ENCODE peak calls at places on chromosome 2, in five cellular contexts. T, V, D, G and O are unnamed samples.

GRCh38 chr2:232937278-232937906 is 67.3 kb downstream of the SNORC start:
- DNase-seq in T (no peak), V (no peak), D (peak), G (no peak), O (no peak)

GRCh38 chr2:121150126-121150525 is 134.9 kb downstream of the TFCP2L1 start:
- DNase-seq in T (no peak), V (no peak), D (no peak), G (no peak), O (no peak)

GRCh38 chr2:85840091-85840490 is 48.7 kb downstream of the ST3GAL5 start:
- DNase-seq in T (no peak), V (no peak), D (no peak), G (no peak), O (no peak)

GRCh38 chr2:203122317-203122998 is 107.8 kb downstream of the NBEAL1 start:
- DNase-seq in T (no peak), V (no peak), D (peak), G (no peak), O (no peak)

GRCh38 chr2:216905649-216906048 is 45.8 kb upstream of the TNP1 start:
- DNase-seq in T (peak), V (no peak), D (no peak), G (no peak), O (no peak)

GRCh38 chr2:107418713-107419112 is 408.0 kb upstream of the RGPD4 start:
- DNase-seq in T (no peak), V (no peak), D (no peak), G (no peak), O (no peak)

GRCh38 chr2:44945676-44946427 is 4.3 kb downstream of the SIX3 start:
- DNase-seq in T (no peak), V (no peak), D (no peak), G (no peak), O (no peak)

GRCh38 chr2:219250044-219250781 is 2.8 kb upstream of the TUBA4B start:
- DNase-seq in T (no peak), V (no peak), D (no peak), G (no peak), O (no peak)

GRCh38 chr2:190663348-190663747 is 14.5 kb downstream of the NAB1 start:
- DNase-seq in T (no peak), V (no peak), D (no peak), G (no peak), O (no peak)

GRCh38 chr2:226874749-226875148 is 38.9 kb downstream of the RHBDD1 start:
- DNase-seq in T (no peak), V (no peak), D (no peak), G (no peak), O (no peak)

GRCh38 chr2:145591109-145591809 is 1071.3 kb upstream of the ZEB2 start:
- DNase-seq in T (no peak), V (no peak), D (no peak), G (no peak), O (no peak)

GRCh38 chr2:10521356-10521755 is 73.2 kb upstream of the ODC1 start:
- DNase-seq in T (no peak), V (no peak), D (no peak), G (no peak), O (no peak)

GRCh38 chr2:152583512-152584188 is 133.6 kb downstream of the PRPF40A start:
- DNase-seq in T (no peak), V (no peak), D (no peak), G (no peak), O (no peak)

GRCh38 chr2:204321027-204321800 is 224.1 kb upstream of the PARD3B start:
- DNase-seq in T (no peak), V (no peak), D (no peak), G (no peak), O (no peak)

GRCh38 chr2:184425083-184425482 is 173.2 kb upstream of the ZNF804A start:
- DNase-seq in T (no peak), V (no peak), D (no peak), G (no peak), O (no peak)

GRCh38 chr2:236691799-236692167 is 122.2 kb downstream of the ACKR3 start:
- DNase-seq in T (no peak), V (no peak), D (no peak), G (no peak), O (no peak)

GRCh38 chr2:209425082-209426071 is 1.5 kb downstream of the MAP2 start:
- DNase-seq in T (peak), V (no peak), D (peak), G (no peak), O (peak)

GRCh38 chr2:96977631-96978195 is 8.7 kb downstream of the FAM178B start:
- DNase-seq in T (no peak), V (no peak), D (no peak), G (no peak), O (no peak)

GRCh38 chr2:39660612-39661196 is 5.0 kb upstream of the TMEM178A start:
- DNase-seq in T (no peak), V (no peak), D (no peak), G (no peak), O (no peak)

GRCh38 chr2:47155091-47155876 is at the start of gene STPG4:
- DNase-seq in T (no peak), V (no peak), D (no peak), G (no peak), O (no peak)

GRCh38 chr2:55025082-55025481 is 25.2 kb downstream of the RTN4 start:
- DNase-seq in T (no peak), V (no peak), D (no peak), G (no peak), O (no peak)

GRCh38 chr2:29281585-29281984 is 166.4 kb downstream of the CLIP4 start:
- DNase-seq in T (peak), V (no peak), D (no peak), G (no peak), O (peak)

GRCh38 chr2:75960134-75961009 is 249.7 kb upstream of the GCFC2 start:
- DNase-seq in T (no peak), V (no peak), D (no peak), G (no peak), O (no peak)

DNA sequence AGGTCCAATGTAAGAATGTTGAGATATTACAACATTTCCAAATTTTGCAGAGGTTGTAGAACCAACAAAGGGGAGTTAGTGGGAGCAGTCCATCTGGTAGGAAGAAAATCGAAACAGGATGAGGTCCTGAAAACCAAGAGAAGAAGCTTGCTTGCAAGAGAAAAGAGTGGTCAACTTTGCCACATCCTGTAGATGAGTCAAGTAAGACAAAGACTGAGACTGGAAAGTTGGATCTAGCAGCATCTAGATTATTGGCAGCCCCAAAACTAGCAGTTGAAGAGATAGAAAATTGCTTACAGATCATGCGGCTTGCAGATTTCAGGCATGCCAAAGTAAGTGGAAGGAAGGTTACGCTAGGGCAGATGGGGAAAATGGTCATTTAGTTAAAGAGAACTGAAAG is 378.9 kb downstream of the GRB14 start:
- DNase-seq in T (no peak), V (no peak), D (no peak), G (no peak), O (no peak)
- TF ChIP-seq SUZ12 in T (no peak), V (no peak), D (no peak), G (no peak), O (no peak)

DNA sequence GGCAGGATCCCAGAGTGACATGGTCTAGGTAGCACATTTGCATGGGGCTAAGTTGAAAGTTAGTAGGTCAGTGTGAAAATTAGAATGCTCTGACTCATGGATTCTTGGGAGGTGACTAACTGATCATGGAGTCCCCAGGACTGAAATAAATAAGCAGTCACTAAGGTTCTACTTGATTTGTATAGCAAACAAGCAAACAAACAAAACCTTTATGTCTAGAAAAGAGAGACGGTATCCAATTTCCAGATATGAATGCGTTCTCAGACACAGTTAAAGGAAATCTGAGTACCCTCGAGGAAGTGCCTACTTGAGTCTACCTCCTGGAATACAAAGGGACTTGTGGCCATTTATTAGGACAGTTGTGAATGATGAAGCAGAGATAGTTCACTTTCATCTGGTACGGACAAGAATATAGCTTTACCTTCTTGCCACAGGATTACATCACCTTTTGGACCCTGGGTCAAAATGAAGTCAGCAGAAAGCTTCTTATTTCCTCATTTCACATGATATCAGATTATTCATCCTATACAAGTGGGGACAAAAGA is 54.3 kb upstream of the AGPS start:
- DNase-seq in T (no peak), V (no peak), D (peak), G (no peak), O (no peak)
- TF ChIP-seq SUZ12 in T (no peak), V (no peak), D (no peak), G (no peak), O (no peak)

DNA sequence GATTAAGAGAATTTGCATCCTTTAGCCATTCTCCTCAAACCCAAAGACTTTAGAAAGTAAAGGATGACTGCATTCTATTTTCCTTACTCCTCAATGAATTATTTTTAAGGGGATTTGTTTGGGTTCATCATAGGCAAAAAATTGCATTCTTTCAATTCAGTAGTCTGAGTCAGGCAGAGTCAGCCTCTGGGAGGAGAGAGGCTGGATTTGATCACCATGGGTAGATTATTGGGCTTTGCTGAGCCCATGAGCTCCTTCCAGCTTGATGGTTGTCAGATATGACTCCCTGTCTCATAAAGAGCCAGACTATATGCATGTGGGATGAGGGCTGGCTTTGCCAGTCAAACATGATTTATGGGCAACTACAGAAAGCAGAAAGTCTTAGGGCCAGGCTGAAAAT is 101.2 kb downstream of the KCNS3 start:
- DNase-seq in T (no peak), V (no peak), D (no peak), G (no peak), O (no peak)
- TF ChIP-seq SUZ12 in T (no peak), V (no peak), D (no peak), G (no peak), O (no peak)

DNA sequence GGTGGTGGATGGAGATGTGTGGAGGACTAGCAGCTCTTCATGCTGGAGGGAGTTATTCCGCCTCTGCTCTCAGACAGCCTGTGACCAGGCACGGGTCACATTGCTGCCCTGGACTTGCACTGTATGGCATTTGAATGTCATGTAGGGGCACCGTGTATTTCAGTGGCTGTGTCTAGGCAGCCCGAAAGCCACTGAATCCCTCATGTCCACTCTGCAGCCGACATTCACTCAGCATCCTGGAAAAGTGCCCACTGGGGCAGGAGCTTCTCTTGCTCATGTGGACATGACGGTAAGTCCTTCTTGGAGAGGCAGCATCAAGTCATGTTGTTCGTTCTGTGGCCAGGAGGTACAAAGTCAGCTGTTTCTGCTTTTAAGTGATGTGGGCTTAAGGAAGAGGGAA is 127.9 kb downstream of the SH3RF3 start:
- DNase-seq in T (no peak), V (no peak), D (no peak), G (no peak), O (no peak)
- TF ChIP-seq SUZ12 in T (no peak), V (no peak), D (no peak), G (no peak), O (no peak)

DNA sequence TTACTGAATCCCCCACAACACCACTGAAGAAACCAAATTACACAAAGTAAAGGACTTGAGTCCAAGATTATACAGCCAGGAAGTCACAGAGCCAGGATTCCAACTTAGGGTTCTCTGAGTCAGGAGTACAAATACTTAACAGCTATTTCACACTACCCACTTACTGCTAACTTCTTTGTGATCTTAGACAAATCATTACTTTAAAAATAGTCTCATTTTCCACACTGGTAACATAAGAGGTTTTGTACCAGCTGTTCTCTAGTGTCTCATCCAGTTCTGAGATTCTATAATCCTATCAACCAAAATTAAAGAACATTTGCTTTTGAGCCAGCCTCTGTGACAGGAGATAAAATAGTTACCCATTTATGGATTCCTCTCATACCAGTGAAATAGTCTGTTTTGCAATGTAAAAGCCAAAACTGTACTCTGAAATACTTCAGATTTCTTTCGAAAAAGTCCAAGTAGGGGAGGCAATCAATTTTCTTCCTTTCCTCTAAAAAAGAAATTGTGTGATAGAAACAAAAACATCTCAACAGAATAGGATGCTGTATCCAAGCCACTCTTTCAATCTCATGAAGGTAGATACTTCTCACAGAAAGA is 157.6 kb downstream of the LRATD1 start:
- DNase-seq in T (no peak), V (no peak), D (no peak), G (no peak), O (no peak)
- TF ChIP-seq SUZ12 in T (no peak), V (no peak), D (no peak), G (no peak), O (no peak)

DNA sequence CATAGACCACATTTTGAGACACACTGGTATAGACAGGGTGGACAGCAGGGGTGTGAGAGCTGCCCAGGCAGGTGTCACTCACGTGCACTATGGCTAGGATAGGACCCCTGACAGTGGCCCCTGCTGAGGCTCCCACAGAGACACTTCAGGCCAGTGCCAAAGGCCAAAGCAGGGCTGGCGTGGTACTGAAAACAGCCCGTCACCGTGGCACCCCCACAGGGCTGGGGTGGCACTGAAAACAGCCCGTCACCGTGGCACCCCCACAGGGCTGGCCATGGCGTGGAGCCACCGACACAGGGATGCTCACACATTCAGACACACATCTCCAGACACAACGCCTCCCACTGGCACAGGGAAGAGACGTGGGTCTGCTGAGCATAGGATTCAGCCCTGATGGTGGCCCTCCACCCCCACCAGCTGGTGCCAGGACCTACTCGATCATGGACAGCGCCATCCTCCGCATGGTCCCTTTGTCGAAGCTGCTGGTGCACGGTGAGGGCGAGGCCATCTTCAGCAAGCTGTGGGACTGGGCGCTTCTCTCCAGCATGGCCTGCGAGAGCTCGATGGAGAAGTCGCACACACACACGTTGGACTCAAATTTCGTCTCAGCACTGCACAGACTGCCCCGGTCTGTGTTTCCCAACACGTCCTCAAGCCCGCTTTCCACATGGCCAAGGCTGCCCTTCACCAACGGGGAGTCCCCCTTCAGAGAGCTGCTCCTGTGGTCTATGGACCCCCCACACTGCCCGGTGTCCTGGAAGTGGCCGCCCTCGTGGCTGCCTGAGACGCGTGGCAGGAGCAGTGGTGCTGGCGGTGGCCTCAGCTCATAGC is 34.1 kb downstream of the ANKMY1 start:
- DNase-seq in T (no peak), V (no peak), D (no peak), G (no peak), O (no peak)
- TF ChIP-seq SUZ12 in T (no peak), V (no peak), D (no peak), G (no peak), O (no peak)

GRCh38 chr2:176931588-176932563 is 280.7 kb upstream of the HNRNPA3 start:
- DNase-seq in T (peak), V (peak), D (no peak), G (no peak), O (no peak)
- TF ChIP-seq SUZ12 in T (no peak), V (no peak), D (no peak), G (no peak), O (no peak)

DNA sequence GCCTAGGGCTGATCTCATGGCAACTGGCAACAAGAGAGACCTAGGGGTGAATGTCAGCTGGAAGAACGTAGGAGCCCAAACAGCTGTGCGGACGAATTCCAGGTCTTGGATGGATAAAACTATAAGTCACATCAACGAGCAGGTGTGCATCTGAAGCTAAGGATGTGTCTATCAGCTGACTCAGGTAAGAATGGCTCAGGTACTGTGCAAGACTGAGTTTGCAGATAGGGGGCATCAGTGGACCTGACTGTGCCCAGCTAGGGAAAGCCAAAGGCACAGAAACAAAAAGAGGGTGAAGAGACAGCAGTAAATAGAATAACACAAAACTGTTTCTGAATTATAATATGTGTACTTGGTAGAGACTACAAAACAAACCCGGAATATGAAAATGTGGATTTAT is 357.3 kb downstream of the ZEB2 start:
- DNase-seq in T (peak), V (peak), D (peak), G (no peak), O (peak)
- TF ChIP-seq SUZ12 in T (no peak), V (no peak), D (no peak), G (no peak), O (no peak)

GRCh38 chr2:238161291-238162051 is 2.7 kb downstream of the ERFE start:
- DNase-seq in T (no peak), V (no peak), D (no peak), G (no peak), O (no peak)

GRCh38 chr2:238158807-238159539 is at the start of gene ERFE:
- DNase-seq in T (peak), V (no peak), D (no peak), G (no peak), O (peak)

GRCh38 chr2:238160206-238161129 is 1.7 kb downstream of the ERFE start:
- DNase-seq in T (no peak), V (no peak), D (peak), G (peak), O (no peak)

GRCh38 chr2:238158018-238158806 is 558 bp upstream of the ERFE start:
- DNase-seq in T (no peak), V (no peak), D (no peak), G (no peak), O (no peak)

GRCh38 chr2:238159676-238160205 is 971 bp downstream of the ERFE start:
- DNase-seq in T (no peak), V (no peak), D (no peak), G (no peak), O (no peak)
- TF ChIP-seq SUZ12 in T (no peak), V (no peak), D (no peak), G (peak), O (no peak)